ENCODE peak calls at places on chromosome 13, in six cellular contexts. N, G, F, Q, W and P are unnamed samples.
A peak's percentile ranks its signal among the peaks of the same experiment; 100 is the strongest.

GRCh38 chr13:40589285-40590109 is 76.9 kb downstream of the FOXO1 start:
- DNase-seq in N (no peak), W (no peak), F (no peak), G (peak; percentile 56), Q (no peak), P (peak; percentile 41)

GRCh38 chr13:64810701-64811258 is 2419.4 kb downstream of the PCDH9 start:
- DNase-seq in W (no peak), Q (no peak), F (no peak), N (no peak), G (no peak), P (no peak)

GRCh38 chr13:40069173-40070044 is 413.9 kb downstream of the COG6 start:
- DNase-seq in N (peak; percentile 44), F (peak; percentile 84), G (peak; percentile 67), Q (peak; percentile 32), W (peak; percentile 64), P (peak; percentile 49)

GRCh38 chr13:59960683-59961082 is 203.0 kb downstream of the DIAPH3 start:
- DNase-seq in F (no peak), Q (no peak), G (no peak), W (no peak), N (no peak), P (no peak)

GRCh38 chr13:108700421-108701170 is 71.2 kb downstream of the MYO16 start:
- DNase-seq in G (no peak), W (no peak), F (peak; percentile 6), Q (no peak), N (no peak), P (no peak)

GRCh38 chr13:40940841-40941240 is 78.3 kb downstream of the ELF1 start:
- DNase-seq in W (no peak), Q (no peak), G (no peak), N (no peak), F (no peak), P (no peak)

GRCh38 chr13:76944457-76944856 is 3.9 kb upstream of the ACOD1 start:
- DNase-seq in W (no peak), F (no peak), N (no peak), Q (no peak), G (no peak), P (no peak)

GRCh38 chr13:43023244-43023931 is at the start of gene DNAJC15:
- DNase-seq in Q (peak; percentile 27), G (peak; percentile 76), F (peak; percentile 91), N (peak; percentile 63), W (peak; percentile 80), P (peak; percentile 73)

GRCh38 chr13:53201454-53202225 is 173.0 kb downstream of the OLFM4 start:
- DNase-seq in G (no peak), N (no peak), Q (no peak), F (peak; percentile 65), W (peak; percentile 90), P (no peak)

GRCh38 chr13:101025925-101026324 is 351.3 kb upstream of the TMTC4 start:
- DNase-seq in G (no peak), Q (no peak), W (no peak), N (no peak), F (no peak), P (no peak)

GRCh38 chr13:52348081-52348480 is 57.9 kb downstream of the THSD1 start:
- DNase-seq in W (no peak), N (peak; percentile 34), F (no peak), Q (no peak), G (no peak), P (no peak)

GRCh38 chr13:29162638-29163037 is 342.5 kb downstream of the MTUS2 start:
- DNase-seq in F (no peak), N (no peak), W (no peak), Q (no peak), G (no peak), P (no peak)

GRCh38 chr13:100584901-100585300 is 3.7 kb downstream of the GGACT start:
- DNase-seq in W (no peak), N (no peak), F (peak; percentile 16), Q (no peak), G (no peak), P (no peak)

GRCh38 chr13:60214213-60215079 is 50.7 kb upstream of the DIAPH3 start:
- DNase-seq in F (no peak), G (no peak), N (no peak), Q (no peak), W (no peak), P (no peak)

GRCh38 chr13:73849292-73849691 is 284.9 kb downstream of the KLF12 start:
- DNase-seq in F (peak; percentile 86), G (peak; percentile 17), Q (no peak), W (no peak), N (peak; percentile 26), P (no peak)

GRCh38 chr13:27791901-27792392 is 336 bp upstream of the GSX1 start:
- DNase-seq in N (no peak), Q (no peak), W (no peak), F (no peak), G (no peak), P (no peak)

GRCh38 chr13:47166341-47166740 is 269.5 kb upstream of the HTR2A start:
- DNase-seq in N (no peak), Q (no peak), W (no peak), G (no peak), F (no peak), P (no peak)

GRCh38 chr13:109673477-109673876 is 112.9 kb downstream of the IRS2 start:
- DNase-seq in G (no peak), N (no peak), Q (no peak), W (no peak), F (no peak), P (no peak)

GRCh38 chr13:109428146-109428545 is 358.2 kb downstream of the IRS2 start:
- DNase-seq in F (no peak), Q (no peak), W (no peak), G (no peak), N (no peak), P (no peak)

GRCh38 chr13:32471187-32471922 is 43.4 kb upstream of the N4BP2L1 start:
- DNase-seq in N (no peak), G (no peak), W (no peak), F (no peak), Q (no peak), P (no peak)

GRCh38 chr13:32475403-32475802 is 47.5 kb upstream of the N4BP2L1 start:
- DNase-seq in W (no peak), N (no peak), G (no peak), Q (no peak), F (no peak), P (no peak)

GRCh38 chr13:32473650-32474049 is 45.7 kb upstream of the N4BP2L1 start:
- DNase-seq in G (no peak), Q (no peak), F (no peak), W (no peak), N (no peak), P (no peak)

GRCh38 chr13:32468502-32469147 is 40.7 kb upstream of the N4BP2L1 start:
- DNase-seq in Q (no peak), F (no peak), N (no peak), W (no peak), G (no peak), P (no peak)

DNA sequence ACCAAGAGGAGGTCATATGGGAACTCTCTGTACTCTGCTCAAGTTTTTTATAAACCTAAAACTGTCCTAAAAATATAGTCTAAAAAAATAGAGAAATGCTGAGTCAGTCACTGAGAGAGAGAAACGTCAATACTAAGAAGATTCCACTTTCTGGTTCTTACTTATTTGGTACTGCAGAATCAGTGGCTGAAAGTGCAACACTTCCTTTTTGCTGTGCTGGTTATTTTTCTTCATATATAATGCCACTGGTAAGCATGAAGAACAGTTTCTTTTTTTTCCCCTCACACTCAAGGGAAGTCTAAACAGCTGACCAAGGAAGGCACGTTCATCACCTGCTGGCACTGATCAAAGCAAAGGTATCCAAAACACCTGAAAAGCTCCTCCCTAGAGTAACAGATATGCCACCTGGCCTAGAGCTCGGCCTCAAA is 44.3 kb upstream of the N4BP2L1 start:
- DNase-seq in Q (no peak), W (no peak), F (no peak), N (no peak), G (no peak), P (no peak)
- H3K27ac ChIP-seq in Q (no peak overlapping the region), W (no peak overlapping the region), F (no peak overlapping the region), N (no peak overlapping the region), G (no peak overlapping the region), P (no peak overlapping the region)

GRCh38 chr13:22357132-22357531 is 686.3 kb downstream of the FGF9 start:
- DNase-seq in Q (no peak), W (no peak), G (no peak), N (no peak), F (no peak), P (no peak)
- TF ChIP-seq REST in Q (no peak), W (no peak), G (no peak), N (no peak), F (no peak), P (no peak)

GRCh38 chr13:57629821-57630235 is 1.7 kb upstream of the PCDH17 start:
- DNase-seq in N (no peak), G (no peak), W (peak; percentile 95), F (peak; percentile 99), Q (no peak), P (no peak)
- TF ChIP-seq POLR2AphosphoS5 in N (no peak), G (no peak), W (peak; percentile 92), F (peak; percentile 89), Q (no peak), P (no peak)

GRCh38 chr13:24194447-24194846 is 33.9 kb downstream of the SPATA13 start:
- DNase-seq in F (no peak), Q (no peak), G (no peak), W (no peak), N (no peak), P (no peak)
- H3K27ac ChIP-seq in F (no peak overlapping the region), Q (no peak overlapping the region), G (no peak overlapping the region), W (no peak overlapping the region), N (no peak overlapping the region), P (no peak overlapping the region)

GRCh38 chr13:92767468-92767867 is 459.1 kb upstream of the GPC6 start:
- DNase-seq in N (no peak), G (no peak), Q (no peak), F (no peak), W (no peak), P (no peak)

GRCh38 chr13:92768592-92768991 is 458.0 kb upstream of the GPC6 start:
- DNase-seq in F (no peak), W (no peak), G (no peak), Q (no peak), N (no peak), P (no peak)

GRCh38 chr13:92769064-92769463 is 457.5 kb upstream of the GPC6 start:
- DNase-seq in N (no peak), Q (no peak), W (no peak), F (no peak), G (no peak), P (no peak)
- TF ChIP-seq REST in N (no peak), Q (no peak), W (no peak), F (no peak), G (no peak), P (no peak)